ENCODE peak calls at places on chromosomes 1 and 21, in nine cellular contexts. P, N, Z, R, H, Y, L, O and F are unnamed samples.

GRCh38 chr1:54498383-54499096 is 49.5 kb upstream of the ACOT11 start:
- DNase-seq in P (no peak), N (no peak), Z (no peak), R (no peak), H (no peak), Y (no peak), L (no peak), O (no peak), F (no peak)

GRCh38 chr1:172352435-172352834 is 68.0 kb upstream of the C1orf105 start:
- DNase-seq in P (no peak), N (no peak), Z (no peak), R (no peak), H (peak), Y (no peak), L (no peak), O (no peak), F (no peak)

GRCh38 chr21:45994086-45994661 is 12.6 kb downstream of the COL6A1 start:
- DNase-seq in P (peak), N (no peak), Z (no peak), R (no peak), H (no peak), Y (peak), L (peak), O (peak), F (no peak)

GRCh38 chr21:29441651-29442050 is 142.9 kb downstream of the BACH1 start:
- DNase-seq in P (peak), N (no peak), Z (peak), R (no peak), H (peak), Y (no peak), L (no peak), O (no peak), F (no peak)

GRCh38 chr1:41953291-41953690 is 34.6 kb upstream of the HIVEP3 start:
- DNase-seq in P (no peak), N (no peak), Z (no peak), R (no peak), H (no peak), Y (no peak), L (no peak), O (no peak), F (no peak)

GRCh38 chr1:112502827-112503226 is 5.9 kb upstream of the WNT2B start:
- DNase-seq in P (peak), N (no peak), Z (no peak), R (no peak), H (peak), Y (no peak), L (no peak), O (no peak), F (no peak)

GRCh38 chr1:172537827-172538391 is 5.0 kb downstream of the SUCO start:
- DNase-seq in P (no peak), N (no peak), Z (no peak), R (no peak), H (no peak), Y (no peak), L (no peak), O (no peak), F (no peak)

GRCh38 chr1:36889478-36889845 is 144.9 kb downstream of the GRIK3 start:
- DNase-seq in P (no peak), N (no peak), Z (no peak), R (no peak), H (no peak), Y (no peak), L (no peak), O (no peak), F (no peak)

GRCh38 chr1:230254265-230254664 is 171.9 kb downstream of the PGBD5 start:
- DNase-seq in P (no peak), N (no peak), Z (no peak), R (no peak), H (no peak), Y (no peak), L (no peak), O (no peak), F (no peak)

GRCh38 chr21:39316062-39316461 is 2.6 kb upstream of the BRWD1 start:
- DNase-seq in P (no peak), N (no peak), Z (no peak), R (no peak), H (peak), Y (no peak), L (no peak), O (no peak), F (no peak)

GRCh38 chr21:24941316-24942185 is 665.7 kb downstream of the MRPL39 start:
- DNase-seq in P (no peak), N (peak), Z (peak), R (no peak), H (no peak), Y (no peak), L (no peak), O (no peak), F (no peak)

GRCh38 chr21:42733037-42733632 is 79.7 kb downstream of the PDE9A start:
- DNase-seq in P (no peak), N (no peak), Z (peak), R (no peak), H (no peak), Y (no peak), L (no peak), O (no peak), F (peak)

GRCh38 chr1:47210666-47211065 is 20.8 kb upstream of the PDZK1IP1 start:
- DNase-seq in P (no peak), N (no peak), Z (no peak), R (no peak), H (no peak), Y (no peak), L (no peak), O (no peak), F (no peak)

GRCh38 chr1:76866566-76866965 is 714 bp upstream of the ST6GALNAC5 start:
- DNase-seq in P (no peak), N (no peak), Z (no peak), R (no peak), H (peak), Y (no peak), L (no peak), O (no peak), F (no peak)

GRCh38 chr1:76867342-76868130 is at the start of gene ST6GALNAC5:
- DNase-seq in P (no peak), N (peak), Z (peak), R (no peak), H (peak), Y (no peak), L (peak), O (no peak), F (no peak)

GRCh38 chr1:76870037-76870436 is 2.8 kb downstream of the ST6GALNAC5 start:
- DNase-seq in P (no peak), N (no peak), Z (no peak), R (no peak), H (no peak), Y (no peak), L (no peak), O (no peak), F (no peak)

GRCh38 chr1:76868916-76869315 is 1.6 kb downstream of the ST6GALNAC5 start:
- DNase-seq in P (no peak), N (no peak), Z (no peak), R (no peak), H (no peak), Y (no peak), L (peak), O (no peak), F (no peak)

GRCh38 chr1:76868154-76868882 is 1.0 kb downstream of the ST6GALNAC5 start:
- DNase-seq in P (no peak), N (peak), Z (no peak), R (no peak), H (peak), Y (no peak), L (peak), O (no peak), F (no peak)
- TF ChIP-seq CTCF in P (no peak), N (no peak), Z (peak), R (peak), H (peak), Y (no peak), L (no peak), O (no peak), F (peak)

GRCh38 chr1:156079762-156080597 is 2.3 kb downstream of the MEX3A start:
- DNase-seq in P (no peak), N (no peak), Z (no peak), R (no peak), H (no peak), Y (no peak), L (no peak), O (no peak), F (no peak)
- H3K4me3 ChIP-seq in P (no peak), N (no peak), Z (peak), R (peak), H (no peak), Y (no peak), L (no peak), O (no peak), F (no peak)

GRCh38 chr1:83905315-83905907 is 93.5 kb downstream of the TTLL7 start:
- DNase-seq in P (peak), N (peak), Z (no peak), R (no peak), H (peak), Y (no peak), L (no peak), O (peak), F (no peak)
- TF ChIP-seq CTCF in P (peak), N (peak), Z (peak), R (peak), H (peak), Y (no peak), L (peak), O (peak), F (peak)

DNA sequence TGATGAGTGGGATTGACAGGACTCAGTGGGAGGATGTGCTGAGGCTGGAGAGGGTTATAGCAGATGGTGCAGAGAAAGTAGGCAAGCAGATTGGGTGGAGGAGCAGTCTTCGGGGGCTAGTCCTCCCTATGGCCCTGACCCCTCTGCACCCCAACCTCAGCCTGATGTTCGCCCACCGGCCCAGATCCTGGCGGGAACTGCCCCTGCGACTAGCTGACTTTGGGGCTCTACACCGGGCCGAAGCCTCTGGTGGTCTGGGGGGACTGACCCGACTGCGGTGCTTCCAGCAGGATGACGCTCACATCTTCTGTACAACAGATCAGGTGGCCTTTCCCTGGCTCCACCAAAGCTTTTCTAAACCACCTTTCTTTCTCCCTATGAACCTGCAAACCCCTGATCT is 9.6 kb upstream of the ECM1 start:
- DNase-seq in P (no peak), N (no peak), Z (no peak), R (no peak), H (no peak), Y (no peak), L (peak), O (no peak), F (no peak)
- H3K4me3 ChIP-seq in P (no peak), N (no peak), Z (no peak), R (no peak), H (no peak), Y (no peak), L (no peak), O (no peak), F (no peak)